ENCODE peak calls at places on chromosome 19, in five cellular contexts. O, T, D, A and N are unnamed samples.

GRCh38 chr19:46635920-46636761 is at the start of gene GNG8:
- DNase-seq in O (no peak), T (no peak), D (no peak), A (no peak), N (no peak)

GRCh38 chr19:48728882-48729645 is 9.5 kb upstream of the MAMSTR start:
- DNase-seq in O (no peak), T (peak; percentile 48), D (no peak), A (no peak), N (no peak)

GRCh38 chr19:44808463-44809371 is at the start of gene BCAM:
- DNase-seq in O (peak; percentile 23), T (peak; percentile 50), D (peak; percentile 70), A (peak; percentile 53), N (no peak)

GRCh38 chr19:29772696-29773095 is 39.1 kb upstream of the CCNE1 start:
- DNase-seq in O (no peak), T (no peak), D (no peak), A (no peak), N (no peak)

GRCh38 chr19:24078688-24079087 is 8.3 kb upstream of the ZNF254 start:
- DNase-seq in O (no peak), T (no peak), D (no peak), A (no peak), N (no peak)

GRCh38 chr19:2533686-2534085 is 57.8 kb downstream of the GADD45B start:
- DNase-seq in O (no peak), T (peak; percentile 28), D (no peak), A (no peak), N (no peak)

GRCh38 chr19:48487944-48488343 is 18.8 kb downstream of the CYTH2 start:
- DNase-seq in O (no peak), T (peak; percentile 73), D (peak; percentile 65), A (peak; percentile 88), N (no peak)

GRCh38 chr19:52351512-52351911 is 15.5 kb downstream of the ZNF610 start:
- DNase-seq in O (no peak), T (no peak), D (no peak), A (no peak), N (no peak)

GRCh38 chr19:8333771-8334457 is 9.1 kb downstream of the KANK3 start:
- DNase-seq in O (no peak), T (no peak), D (no peak), A (no peak), N (no peak)

GRCh38 chr19:44548736-44549135 is 19.3 kb upstream of the CEACAM20 start:
- DNase-seq in O (no peak), T (peak; percentile 43), D (no peak), A (no peak), N (peak; percentile 78)

GRCh38 chr19:7871530-7872305 is 2.5 kb downstream of the PRR36 start:
- DNase-seq in O (peak; percentile 65), T (peak; percentile 90), D (peak; percentile 92), A (peak; percentile 96), N (peak; percentile 72)

GRCh38 chr19:49999371-50000010 is 25.7 kb downstream of the VRK3 start:
- DNase-seq in O (no peak), T (no peak), D (no peak), A (no peak), N (no peak)

GRCh38 chr19:861756-862528 is 2.5 kb downstream of the CFD start:
- DNase-seq in O (peak; percentile 44), T (no peak), D (peak; percentile 34), A (peak; percentile 78), N (no peak)

GRCh38 chr19:46766569-46767317 is 20.5 kb upstream of the STRN4 start:
- DNase-seq in O (peak; percentile 56), T (no peak), D (no peak), A (peak; percentile 75), N (no peak)

GRCh38 chr19:29544656-29545360 is 19.0 kb downstream of the VSTM2B start:
- DNase-seq in O (no peak), T (no peak), D (no peak), A (no peak), N (no peak)

GRCh38 chr19:57363734-57364181 is 407 bp downstream of the TRAPPC2B start:
- DNase-seq in O (peak; percentile 17), T (peak; percentile 6), D (no peak), A (no peak), N (no peak)

GRCh38 chr19:5823579-5824281 is 15.8 kb downstream of the FUT6 start:
- DNase-seq in O (no peak), T (no peak), D (no peak), A (peak; percentile 66), N (no peak)

GRCh38 chr19:17522988-17523872 is 11.8 kb downstream of the PGLS start:
- DNase-seq in O (peak; percentile 95), T (no peak), D (no peak), A (no peak), N (no peak)

GRCh38 chr19:49691243-49692101 is 556 bp downstream of the CPT1C start:
- DNase-seq in O (peak; percentile 43), T (peak; percentile 70), D (peak; percentile 73), A (no peak), N (peak; percentile 36)

GRCh38 chr19:38360839-38361631 is 13.3 kb upstream of the PSMD8 start:
- DNase-seq in O (no peak), T (no peak), D (no peak), A (no peak), N (no peak)
- H3K4me3 ChIP-seq in O (peak overlapping the region; percentile 65), T (peak overlapping the region; percentile 53), D (peak overlapping the region; percentile 29), A (peak overlapping the region; percentile 65), N (peak overlapping the region; percentile 55)

GRCh38 chr19:33953592-33953991 is 156.9 kb downstream of the KCTD15 start:
- DNase-seq in O (no peak), T (no peak), D (no peak), A (no peak), N (no peak)
- TF ChIP-seq CTCF in O (peak; percentile 21), T (no peak), D (no peak), A (no peak), N (no peak)

DNA sequence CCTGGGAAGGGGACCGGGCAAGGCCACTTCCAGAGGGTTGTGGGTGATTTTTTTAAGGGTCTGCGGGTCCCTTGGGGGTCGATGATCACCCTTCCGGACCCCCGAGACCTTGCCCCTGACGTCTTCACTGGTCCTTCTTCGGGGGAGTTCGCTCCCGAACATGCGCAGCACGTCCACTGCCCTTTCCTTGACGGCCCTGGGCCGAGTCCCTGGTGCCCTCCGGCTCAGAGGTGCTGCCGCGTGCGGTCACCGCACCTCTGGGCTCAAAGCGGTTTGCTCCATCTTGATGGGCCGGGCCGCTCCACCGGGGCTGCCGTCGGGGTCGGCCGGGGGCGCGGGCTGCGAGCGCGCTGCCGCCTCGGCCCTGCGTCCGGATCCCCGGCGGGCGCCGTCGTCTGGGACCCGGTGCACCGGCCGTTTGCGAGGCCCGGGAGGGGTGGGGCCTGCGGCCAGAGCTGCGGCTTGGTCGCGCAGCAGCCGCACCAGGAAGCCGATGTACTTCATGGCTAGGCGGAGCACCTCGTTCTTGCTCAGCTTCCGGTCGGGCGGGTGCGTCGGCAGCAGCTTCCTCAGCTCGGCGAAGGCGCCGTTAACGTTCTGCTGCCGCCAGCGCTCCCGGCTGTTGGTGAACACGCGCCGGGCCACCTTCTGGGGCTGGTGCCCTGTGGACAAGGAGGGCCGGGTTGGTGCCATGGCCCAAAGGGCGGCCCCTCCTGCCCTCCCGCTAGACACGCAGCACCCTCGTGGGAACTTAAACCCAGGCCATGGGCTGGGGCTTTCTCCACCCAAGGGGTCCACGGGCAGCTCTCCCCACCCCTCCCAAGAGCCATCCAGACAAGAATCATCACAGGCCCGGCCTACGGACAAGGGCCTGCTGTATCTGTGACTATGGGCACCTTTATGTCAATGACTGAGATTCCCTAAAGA is 3.3 kb downstream of the LYL1 start:
- DNase-seq in O (peak; percentile 84), T (peak; percentile 38), D (no peak), A (no peak), N (no peak)
- H3K4me3 ChIP-seq in O (peak overlapping the region; percentile 70), T (no peak overlapping the region), D (no peak overlapping the region), A (no peak overlapping the region), N (no peak overlapping the region)

GRCh38 chr19:10895920-10896319 is 24.6 kb downstream of the CARM1 start:
- DNase-seq in O (no peak), T (no peak), D (no peak), A (no peak), N (no peak)
- TF ChIP-seq CTCF in O (no peak), T (peak; percentile 8), D (no peak), A (no peak), N (peak; percentile 24)

GRCh38 chr19:35871611-35872010 is 3.2 kb downstream of the APLP1 start:
- DNase-seq in O (no peak), T (no peak), D (no peak), A (no peak), N (no peak)

GRCh38 chr19:35870798-35871197 is 2.4 kb downstream of the APLP1 start:
- DNase-seq in O (no peak), T (no peak), D (no peak), A (no peak), N (no peak)

GRCh38 chr19:35868172-35868822 is at the start of gene APLP1:
- DNase-seq in O (peak; percentile 43), T (no peak), D (no peak), A (peak; percentile 68), N (no peak)

GRCh38 chr19:35868823-35869326 is 501 bp downstream of the APLP1 start:
- DNase-seq in O (no peak), T (no peak), D (no peak), A (no peak), N (no peak)

DNA sequence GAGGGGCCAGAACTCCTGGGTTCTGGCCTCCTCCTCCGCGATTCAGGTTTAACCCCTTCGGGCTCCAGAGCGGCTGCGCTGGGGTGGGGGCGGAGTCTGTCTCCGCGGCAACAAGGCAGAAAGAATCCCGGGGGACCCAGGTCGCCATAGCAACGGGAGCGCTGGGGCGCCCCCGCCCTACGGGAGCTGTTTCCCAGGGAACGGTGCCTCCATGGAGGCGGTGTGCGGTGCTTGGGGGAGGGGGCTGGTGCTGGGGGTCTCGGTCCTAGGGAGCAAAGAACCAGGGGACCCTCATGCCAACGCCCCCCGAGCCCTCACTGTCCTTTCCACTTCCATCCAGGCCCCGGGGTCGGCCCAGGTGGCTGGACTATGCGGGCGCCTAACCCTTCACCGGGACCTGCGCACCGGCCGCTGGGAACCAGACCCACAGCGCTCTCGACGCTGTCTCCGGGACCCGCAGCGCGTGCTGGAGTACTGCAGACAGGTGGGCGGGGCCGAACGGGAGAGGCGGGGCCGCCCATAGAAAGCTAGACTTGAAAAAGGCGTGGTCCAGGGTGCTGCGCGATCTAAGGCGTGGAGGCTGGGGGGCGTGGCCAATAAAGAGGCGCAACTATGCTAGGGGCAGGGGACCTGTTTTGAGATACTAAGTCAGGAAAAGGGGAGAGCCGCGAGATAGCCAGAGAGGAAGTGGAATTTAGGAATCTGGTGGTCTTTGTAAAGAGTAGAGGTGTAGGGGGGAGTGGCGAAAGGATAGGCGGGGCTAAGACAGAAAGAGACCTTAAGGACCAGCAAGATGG is 1.2 kb downstream of the APLP1 start:
- DNase-seq in O (peak; percentile 65), T (peak; percentile 54), D (peak; percentile 42), A (peak; percentile 98), N (peak; percentile 16)
- H3K4me3 ChIP-seq in O (peak overlapping the region; percentile 29), T (peak overlapping the region; percentile 10), D (no peak overlapping the region), A (peak overlapping the region; percentile 59), N (peak overlapping the region; percentile 40)